ENCODE peak calls at places on chromosomes 12 and 14, in four cellular contexts. One of them, this sample, is unnamed.

GRCh38 chr14:78253986-78254385 is 83.8 kb downstream of the NRXN3 start:
- DNase-seq in uterus: no peak
- DNase-seq in colonic mucosa: no peak
- DNase-seq in AG10803: peak; percentile 31
- DNase-seq in this sample: peak; percentile 47

GRCh38 chr12:1583421-1584078 is 10.8 kb downstream of the FBXL14 start:
- DNase-seq in uterus: peak; percentile 68
- DNase-seq in colonic mucosa: peak; percentile 88
- DNase-seq in AG10803: peak; percentile 91
- DNase-seq in this sample: peak; percentile 94

GRCh38 chr12:15962760-15963159 is 51.6 kb downstream of the DERA start:
- DNase-seq in uterus: no peak
- DNase-seq in colonic mucosa: no peak
- DNase-seq in AG10803: no peak
- DNase-seq in this sample: no peak

GRCh38 chr12:120180975-120181374 is 13.5 kb downstream of the GCN1 start:
- DNase-seq in uterus: no peak
- DNase-seq in colonic mucosa: no peak
- DNase-seq in AG10803: no peak
- DNase-seq in this sample: no peak

GRCh38 chr14:76698191-76698590 is 63.1 kb upstream of the VASH1 start:
- DNase-seq in uterus: no peak
- DNase-seq in colonic mucosa: no peak
- DNase-seq in AG10803: no peak
- DNase-seq in this sample: no peak

GRCh38 chr12:53659011-53659551 is 16.8 kb downstream of the ATP5MC2 start:
- DNase-seq in uterus: peak; percentile 23
- DNase-seq in colonic mucosa: peak; percentile 81
- DNase-seq in AG10803: peak; percentile 77
- DNase-seq in this sample: peak; percentile 32

GRCh38 chr12:118292836-118293235 is 79.9 kb downstream of the TAOK3 start:
- DNase-seq in uterus: no peak
- DNase-seq in colonic mucosa: no peak
- DNase-seq in AG10803: peak; percentile 47
- DNase-seq in this sample: no peak

GRCh38 chr14:65164068-65164824 is 61.9 kb upstream of the MAX start:
- DNase-seq in uterus: no peak
- DNase-seq in colonic mucosa: peak; percentile 34
- DNase-seq in AG10803: peak; percentile 52
- DNase-seq in this sample: peak; percentile 63

GRCh38 chr14:55366271-55366670 is 45.4 kb downstream of the ATG14 start:
- DNase-seq in uterus: no peak
- DNase-seq in colonic mucosa: no peak
- DNase-seq in AG10803: peak; percentile 80
- DNase-seq in this sample: peak; percentile 79

GRCh38 chr12:71731439-71732356 is 23.0 kb upstream of the RAB21 start:
- DNase-seq in uterus: no peak
- DNase-seq in colonic mucosa: no peak
- DNase-seq in AG10803: peak; percentile 48
- DNase-seq in this sample: peak; percentile 22

GRCh38 chr14:105280525-105280924 is 20.3 kb downstream of the BRF1 start:
- DNase-seq in uterus: no peak
- DNase-seq in colonic mucosa: no peak
- DNase-seq in AG10803: no peak
- DNase-seq in this sample: no peak

GRCh38 chr12:109771746-109772621 is 58.4 kb downstream of the FAM222A start:
- DNase-seq in uterus: no peak
- DNase-seq in colonic mucosa: no peak
- DNase-seq in AG10803: no peak
- DNase-seq in this sample: no peak

GRCh38 chr14:84969501-84969900 is 560.4 kb upstream of the FLRT2 start:
- DNase-seq in uterus: no peak
- DNase-seq in colonic mucosa: no peak
- DNase-seq in AG10803: no peak
- DNase-seq in this sample: no peak

GRCh38 chr12:128840862-128841468 is 12.3 kb upstream of the GLT1D1 start:
- DNase-seq in uterus: no peak
- DNase-seq in colonic mucosa: no peak
- DNase-seq in AG10803: no peak
- DNase-seq in this sample: no peak

GRCh38 chr12:6700646-6701051 is at the start of gene PIANP:
- DNase-seq in uterus: peak; percentile 53
- DNase-seq in colonic mucosa: no peak
- DNase-seq in AG10803: peak; percentile 16
- DNase-seq in this sample: peak; percentile 20

GRCh38 chr12:129550353-129550752 is 353.5 kb downstream of the TMEM132D start:
- DNase-seq in uterus: no peak
- DNase-seq in colonic mucosa: peak; percentile 31
- DNase-seq in AG10803: no peak
- DNase-seq in this sample: no peak

GRCh38 chr12:3247596-3248270 is 170.6 kb downstream of the TSPAN9 start:
- DNase-seq in uterus: no peak
- DNase-seq in colonic mucosa: no peak
- DNase-seq in AG10803: no peak
- DNase-seq in this sample: no peak

GRCh38 chr12:85866929-85867776 is 6.9 kb upstream of the NTS start:
- DNase-seq in uterus: peak; percentile 31
- DNase-seq in colonic mucosa: peak; percentile 41
- DNase-seq in AG10803: peak; percentile 66
- DNase-seq in this sample: peak; percentile 65

GRCh38 chr14:100570726-100571454 is 16.3 kb downstream of the BEGAIN start:
- DNase-seq in uterus: no peak
- DNase-seq in colonic mucosa: no peak
- DNase-seq in AG10803: no peak
- DNase-seq in this sample: no peak

GRCh38 chr14:90551733-90552464 is 155.1 kb downstream of the CALM1 start:
- DNase-seq in uterus: no peak
- DNase-seq in colonic mucosa: no peak
- DNase-seq in AG10803: no peak
- DNase-seq in this sample: no peak

GRCh38 chr12:2215709-2216560 is 163.1 kb downstream of the CACNA1C start:
- DNase-seq in uterus: no peak
- DNase-seq in colonic mucosa: no peak
- DNase-seq in AG10803: peak; percentile 34
- DNase-seq in this sample: no peak

GRCh38 chr12:117139025-117139717 is 40.0 kb upstream of the TESC start:
- DNase-seq in uterus: no peak
- DNase-seq in colonic mucosa: no peak
- DNase-seq in AG10803: no peak
- DNase-seq in this sample: no peak

GRCh38 chr14:104087505-104087904 is 2.0 kb downstream of the ASPG start:
- DNase-seq in uterus: no peak
- DNase-seq in colonic mucosa: peak; percentile 27
- DNase-seq in AG10803: no peak
- DNase-seq in this sample: no peak

GRCh38 chr12:125100551-125101434 is 35.6 kb downstream of the AACS start:
- DNase-seq in uterus: no peak
- DNase-seq in colonic mucosa: no peak
- DNase-seq in AG10803: no peak
- DNase-seq in this sample: no peak

DNA sequence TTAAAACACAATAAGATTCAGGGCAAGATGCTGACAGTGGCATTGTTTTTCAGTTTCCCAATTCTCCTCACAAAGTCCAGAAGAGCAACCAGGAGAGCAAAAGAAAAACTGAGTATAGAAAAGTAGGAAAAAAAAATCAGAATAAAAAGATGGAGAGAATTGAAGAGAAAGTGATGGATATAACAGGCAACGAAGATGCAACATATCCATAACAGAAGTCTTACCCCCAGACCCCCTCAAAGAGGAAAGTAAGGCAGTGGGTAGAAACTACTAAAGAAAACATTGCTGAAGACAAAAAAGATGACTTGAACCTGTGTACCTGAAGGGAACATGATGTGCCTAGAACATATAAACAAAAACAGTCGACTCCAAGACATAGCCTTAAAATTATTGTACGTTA is 10.6 kb downstream of the TCL1A start:
- DNase-seq in uterus: no peak
- DNase-seq in colonic mucosa: no peak
- DNase-seq in AG10803: no peak
- DNase-seq in this sample: no peak
- TF ChIP-seq CTCF in uterus: no peak
- TF ChIP-seq CTCF in colonic mucosa: no peak
- TF ChIP-seq CTCF in AG10803: no peak
- TF ChIP-seq CTCF in this sample: no peak

GRCh38 chr12:66144796-66145754 is 14.5 kb upstream of the LLPH start:
- DNase-seq in uterus: peak; percentile 26
- DNase-seq in colonic mucosa: peak; percentile 75
- DNase-seq in AG10803: peak; percentile 77
- DNase-seq in this sample: peak; percentile 80
- TF ChIP-seq CTCF in uterus: peak; percentile 65
- TF ChIP-seq CTCF in colonic mucosa: peak; percentile 65
- TF ChIP-seq CTCF in AG10803: peak; percentile 65
- TF ChIP-seq CTCF in this sample: peak; percentile 63

GRCh38 chr12:123808167-123808566 is 46.1 kb downstream of the DNAH10 start:
- DNase-seq in uterus: no peak
- DNase-seq in colonic mucosa: no peak
- DNase-seq in AG10803: peak; percentile 31
- DNase-seq in this sample: peak; percentile 25
- TF ChIP-seq CTCF in uterus: no peak
- TF ChIP-seq CTCF in colonic mucosa: no peak
- TF ChIP-seq CTCF in AG10803: peak; percentile 47
- TF ChIP-seq CTCF in this sample: peak; percentile 55

GRCh38 chr12:14928946-14929345 is 9.4 kb downstream of the ERP27 start:
- DNase-seq in uterus: no peak
- DNase-seq in colonic mucosa: peak; percentile 41
- DNase-seq in AG10803: no peak
- DNase-seq in this sample: no peak

GRCh38 chr12:14931359-14931758 is 7.0 kb downstream of the ERP27 start:
- DNase-seq in uterus: no peak
- DNase-seq in colonic mucosa: no peak
- DNase-seq in AG10803: no peak
- DNase-seq in this sample: peak; percentile 69

GRCh38 chr12:14931791-14932560 is 6.4 kb downstream of the ERP27 start:
- DNase-seq in uterus: no peak
- DNase-seq in colonic mucosa: no peak
- DNase-seq in AG10803: no peak
- DNase-seq in this sample: no peak

GRCh38 chr12:14927267-14927666 is 11.1 kb downstream of the ERP27 start:
- DNase-seq in uterus: no peak
- DNase-seq in colonic mucosa: no peak
- DNase-seq in AG10803: no peak
- DNase-seq in this sample: no peak

GRCh38 chr12:14930299-14930698 is 8.0 kb downstream of the ERP27 start:
- DNase-seq in uterus: no peak
- DNase-seq in colonic mucosa: no peak
- DNase-seq in AG10803: no peak
- DNase-seq in this sample: peak; percentile 42
- TF ChIP-seq CTCF in uterus: no peak
- TF ChIP-seq CTCF in colonic mucosa: no peak
- TF ChIP-seq CTCF in AG10803: no peak
- TF ChIP-seq CTCF in this sample: peak; percentile 28

GRCh38 chr14:102774391-102775153 is 2.7 kb upstream of the TRAF3 start:
- DNase-seq in uterus: peak; percentile 42
- DNase-seq in colonic mucosa: peak; percentile 72
- DNase-seq in AG10803: peak; percentile 70
- DNase-seq in this sample: peak; percentile 81
- TF ChIP-seq CTCF in uterus: peak; percentile 59
- TF ChIP-seq CTCF in colonic mucosa: peak; percentile 72
- TF ChIP-seq CTCF in AG10803: peak; percentile 96
- TF ChIP-seq CTCF in this sample: peak; percentile 90

DNA sequence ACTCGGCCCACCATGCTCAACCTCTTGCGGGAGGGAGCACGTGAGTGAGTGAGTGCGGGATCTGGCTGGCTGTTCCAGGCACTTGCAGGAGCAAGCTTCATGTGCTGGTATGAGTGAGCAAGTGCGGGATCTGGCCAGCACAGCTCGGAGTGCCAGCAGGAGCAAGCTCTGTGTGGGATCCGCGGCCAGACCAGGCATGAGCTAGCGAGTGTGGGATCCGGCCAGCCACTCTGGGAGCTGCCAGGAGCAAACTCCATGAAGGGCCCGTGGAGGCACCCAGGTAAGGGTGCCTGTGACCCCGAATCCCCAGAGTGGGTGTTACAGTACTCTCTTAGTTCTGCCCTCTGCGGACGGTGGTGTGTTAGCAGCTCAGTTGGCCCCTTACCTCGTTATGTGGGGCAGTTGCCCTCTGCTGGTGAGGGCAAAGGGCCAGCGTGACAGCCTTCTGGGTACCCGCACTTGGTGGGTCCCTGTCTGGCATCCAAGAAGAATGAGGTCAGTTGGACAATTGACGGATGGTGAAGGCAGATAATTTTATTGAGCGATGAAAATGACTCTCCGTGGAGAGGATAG is 38.3 kb downstream of the RAD51B start:
- DNase-seq in uterus: no peak
- DNase-seq in colonic mucosa: no peak
- DNase-seq in AG10803: no peak
- DNase-seq in this sample: no peak
- TF ChIP-seq CTCF in uterus: no peak
- TF ChIP-seq CTCF in colonic mucosa: no peak
- TF ChIP-seq CTCF in AG10803: no peak
- TF ChIP-seq CTCF in this sample: no peak

DNA sequence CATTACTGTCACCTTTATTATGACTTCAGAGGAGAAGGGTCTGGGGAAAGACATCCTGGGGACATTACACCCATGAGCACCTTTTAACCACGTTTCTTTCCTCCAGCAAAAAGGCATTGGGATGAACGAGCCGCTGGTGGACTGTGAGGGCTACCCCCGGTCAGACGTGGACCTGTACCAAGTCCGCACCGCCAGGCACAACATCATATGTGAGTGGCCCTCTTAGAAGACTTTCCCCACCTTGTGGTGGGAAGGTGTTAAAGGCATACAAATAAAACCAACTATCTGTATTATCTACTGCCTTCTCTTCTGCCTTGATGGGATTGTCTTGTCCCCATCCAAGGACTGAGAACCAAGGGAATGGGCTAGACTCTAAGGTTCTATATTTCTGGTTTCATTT is 6.0 kb downstream of the PSMD9 start:
- DNase-seq in uterus: peak; percentile 29
- DNase-seq in colonic mucosa: no peak
- DNase-seq in AG10803: peak; percentile 48
- DNase-seq in this sample: peak; percentile 58
- TF ChIP-seq CTCF in uterus: peak; percentile 41
- TF ChIP-seq CTCF in colonic mucosa: no peak
- TF ChIP-seq CTCF in AG10803: peak; percentile 36
- TF ChIP-seq CTCF in this sample: peak; percentile 31

GRCh38 chr12:8697476-8698131 is at the start of gene RIMKLB:
- DNase-seq in uterus: peak; percentile 88
- DNase-seq in colonic mucosa: peak; percentile 68
- DNase-seq in AG10803: peak; percentile 69
- DNase-seq in this sample: peak; percentile 64
- TF ChIP-seq CTCF in uterus: no peak
- TF ChIP-seq CTCF in colonic mucosa: no peak
- TF ChIP-seq CTCF in AG10803: no peak
- TF ChIP-seq CTCF in this sample: no peak

DNA sequence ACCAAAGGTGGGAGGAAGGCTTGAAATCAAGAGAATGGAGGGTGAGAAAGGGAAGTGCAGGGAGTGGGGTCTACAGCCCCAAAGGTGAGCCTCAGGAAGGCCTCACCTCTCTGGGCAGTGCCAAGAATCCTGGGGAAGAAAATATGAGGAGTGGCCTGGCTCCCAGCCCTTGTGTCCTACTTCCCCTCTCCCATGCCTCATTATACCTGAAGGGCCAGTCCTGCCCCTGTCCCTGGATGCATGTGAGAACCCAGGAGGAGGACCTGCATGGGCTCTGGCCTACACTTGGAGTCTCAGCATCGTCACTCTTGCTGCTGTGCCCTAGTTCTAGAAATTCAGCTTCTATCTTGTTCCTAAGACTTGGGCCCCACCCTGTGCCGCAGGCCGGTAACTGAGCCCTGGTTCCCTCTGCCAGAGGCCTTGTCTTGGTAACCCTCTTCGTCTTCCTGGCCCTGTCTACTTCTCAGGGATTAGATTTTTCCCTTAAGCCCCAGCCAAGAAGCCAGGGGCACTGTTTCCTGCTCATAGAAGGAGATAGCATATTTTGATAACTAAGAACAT is 10.9 kb upstream of the MYH7 start:
- DNase-seq in uterus: no peak
- DNase-seq in colonic mucosa: peak; percentile 59
- DNase-seq in AG10803: no peak
- DNase-seq in this sample: no peak
- TF ChIP-seq CTCF in uterus: no peak
- TF ChIP-seq CTCF in colonic mucosa: peak; percentile 12
- TF ChIP-seq CTCF in AG10803: no peak
- TF ChIP-seq CTCF in this sample: no peak